ENCODE peak calls at places on chromosomes 7 and 10, in five cellular contexts. K is MM.1S, A is SJSA1, V is sigmoid colon, S is lower lobe of right lung. L is an unnamed sample.
A peak's percentile ranks its signal among the peaks of the same experiment; 100 is the strongest.

GRCh38 chr7:83697814-83698530 is 49.0 kb upstream of the SEMA3E start:
- DNase-seq in K (no peak), A (no peak), V (no peak), S (no peak), L (no peak)

GRCh38 chr7:103031781-103032180 is 42.8 kb downstream of the FBXL13 start:
- DNase-seq in K (no peak), A (no peak), V (no peak), S (no peak), L (no peak)

GRCh38 chr7:4216016-4216415 is 466.1 kb upstream of the FOXK1 start:
- DNase-seq in K (no peak), A (no peak), V (no peak), S (no peak), L (no peak)

GRCh38 chr7:70527489-70527888 is 604.5 kb upstream of the GALNT17 start:
- DNase-seq in K (no peak), A (no peak), V (no peak), S (no peak), L (no peak)

GRCh38 chr10:30282226-30282625 is 66.9 kb downstream of the MTPAP start:
- DNase-seq in K (no peak), A (no peak), V (no peak), S (no peak), L (no peak)

GRCh38 chr7:155257482-155258232 is 40.0 kb upstream of the INSIG1 start:
- DNase-seq in K (no peak), A (no peak), V (peak; percentile 84), S (no peak), L (no peak)

GRCh38 chr7:134739362-134739761 is 40.1 kb upstream of the CALD1 start:
- DNase-seq in K (no peak), A (no peak), V (no peak), S (no peak), L (no peak)

GRCh38 chr10:87605656-87606308 is 53.9 kb upstream of the PAPSS2 start:
- DNase-seq in K (no peak), A (peak; percentile 43), V (no peak), S (no peak), L (no peak)

GRCh38 chr10:77498210-77498609 is 139.4 kb downstream of the KCNMA1 start:
- DNase-seq in K (no peak), A (no peak), V (no peak), S (no peak), L (no peak)

GRCh38 chr10:101558671-101559595 is 29.1 kb downstream of the POLL start:
- DNase-seq in K (no peak), A (no peak), V (peak; percentile 53), S (no peak), L (no peak)

GRCh38 chr10:131570716-131571307 is 259.3 kb upstream of the TCERG1L start:
- DNase-seq in K (no peak), A (no peak), V (no peak), S (no peak), L (no peak)

GRCh38 chr10:26628395-26628794 is 69.1 kb upstream of the PDSS1 start:
- DNase-seq in K (no peak), A (no peak), V (no peak), S (no peak), L (no peak)

GRCh38 chr7:69967699-69968450 is 369.6 kb downstream of the AUTS2 start:
- DNase-seq in K (no peak), A (no peak), V (no peak), S (no peak), L (no peak)

GRCh38 chr10:49647985-49648795 is 31.3 kb upstream of the C10orf53 start:
- DNase-seq in K (no peak), A (no peak), V (no peak), S (no peak), L (no peak)

GRCh38 chr10:86372785-86373239 is 6.2 kb upstream of the GRID1 start:
- DNase-seq in K (no peak), A (no peak), V (peak; percentile 20), S (no peak), L (peak; percentile 41)

GRCh38 chr10:86375204-86375603 is 8.6 kb upstream of the GRID1 start:
- DNase-seq in K (no peak), A (no peak), V (no peak), S (no peak), L (peak; percentile 28)

GRCh38 chr10:86373251-86373650 is 6.7 kb upstream of the GRID1 start:
- DNase-seq in K (no peak), A (no peak), V (peak; percentile 10), S (no peak), L (no peak)

GRCh38 chr10:86374664-86375063 is 8.1 kb upstream of the GRID1 start:
- DNase-seq in K (no peak), A (no peak), V (peak; percentile 40), S (no peak), L (peak; percentile 53)

DNA sequence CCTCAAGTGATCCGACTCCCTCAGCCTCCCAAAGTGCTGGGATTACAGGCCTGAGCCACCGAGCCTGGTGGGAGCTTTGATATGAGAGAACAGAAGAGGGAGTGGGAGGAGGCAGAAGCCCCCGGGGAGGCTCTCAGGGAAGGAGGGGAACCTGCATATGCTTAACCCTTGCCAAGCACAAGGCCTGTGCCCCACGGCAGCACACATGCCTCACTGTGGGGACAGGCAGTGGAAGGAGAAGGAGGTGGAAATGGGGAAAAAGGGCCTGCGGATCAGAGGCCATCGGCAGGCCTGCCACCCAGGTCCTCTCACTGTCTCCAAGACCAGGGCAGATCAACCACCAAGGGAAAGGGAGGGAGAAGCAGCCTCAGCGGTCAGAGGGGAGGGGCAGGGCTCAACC is 7.2 kb upstream of the GRID1 start:
- DNase-seq in K (no peak), A (no peak), V (peak; percentile 38), S (no peak), L (peak; percentile 45)
- H3K27me3 ChIP-seq in K (peaks cover 6% of the 10 kb centered on the region), A (peaks cover 16% of the 10 kb centered on the region), V (peaks cover 4% of the 10 kb centered on the region), S (peaks cover 37% of the 10 kb centered on the region), L (peaks cover 29% of the 10 kb centered on the region)

DNA sequence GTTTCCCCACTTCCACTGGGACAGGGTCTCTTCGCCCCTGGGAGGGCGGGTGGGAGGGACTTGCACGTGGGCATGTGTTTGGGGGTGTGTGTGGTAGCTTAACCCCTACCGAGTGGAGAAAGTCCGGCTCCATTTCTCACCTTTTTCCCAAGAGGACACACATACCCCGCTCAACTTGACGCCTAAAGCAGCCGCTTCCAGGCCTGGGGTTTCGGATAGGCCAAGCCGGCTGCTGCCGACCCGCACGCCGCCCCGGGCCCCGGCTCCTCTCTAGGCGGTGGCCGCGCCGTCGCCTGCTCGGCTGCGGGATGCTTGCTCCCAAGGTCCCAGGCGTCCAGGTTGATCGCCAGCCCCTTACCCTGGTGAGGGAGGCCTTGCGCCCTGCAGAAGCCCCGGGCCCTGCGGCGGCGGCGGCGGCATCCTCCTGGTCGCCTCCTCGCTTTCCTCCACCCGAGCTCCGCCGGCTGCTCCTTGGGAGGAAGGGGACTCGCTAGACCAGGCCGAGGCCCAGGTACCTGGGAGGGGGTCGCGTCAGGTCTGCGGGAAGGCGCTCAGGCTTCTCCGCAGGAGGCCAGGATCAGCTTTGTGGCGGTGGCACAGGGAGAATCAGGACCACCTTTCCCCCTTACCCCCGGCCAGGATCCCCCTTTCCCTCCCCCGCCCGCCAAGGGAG is 3.2 kb upstream of the GATA3 start:
- DNase-seq in K (no peak), A (no peak), V (no peak), S (no peak), L (no peak)
- H3K27ac ChIP-seq in K (no peak overlapping the region), A (no peak overlapping the region), V (no peak overlapping the region), S (no peak overlapping the region), L (no peak overlapping the region)

DNA sequence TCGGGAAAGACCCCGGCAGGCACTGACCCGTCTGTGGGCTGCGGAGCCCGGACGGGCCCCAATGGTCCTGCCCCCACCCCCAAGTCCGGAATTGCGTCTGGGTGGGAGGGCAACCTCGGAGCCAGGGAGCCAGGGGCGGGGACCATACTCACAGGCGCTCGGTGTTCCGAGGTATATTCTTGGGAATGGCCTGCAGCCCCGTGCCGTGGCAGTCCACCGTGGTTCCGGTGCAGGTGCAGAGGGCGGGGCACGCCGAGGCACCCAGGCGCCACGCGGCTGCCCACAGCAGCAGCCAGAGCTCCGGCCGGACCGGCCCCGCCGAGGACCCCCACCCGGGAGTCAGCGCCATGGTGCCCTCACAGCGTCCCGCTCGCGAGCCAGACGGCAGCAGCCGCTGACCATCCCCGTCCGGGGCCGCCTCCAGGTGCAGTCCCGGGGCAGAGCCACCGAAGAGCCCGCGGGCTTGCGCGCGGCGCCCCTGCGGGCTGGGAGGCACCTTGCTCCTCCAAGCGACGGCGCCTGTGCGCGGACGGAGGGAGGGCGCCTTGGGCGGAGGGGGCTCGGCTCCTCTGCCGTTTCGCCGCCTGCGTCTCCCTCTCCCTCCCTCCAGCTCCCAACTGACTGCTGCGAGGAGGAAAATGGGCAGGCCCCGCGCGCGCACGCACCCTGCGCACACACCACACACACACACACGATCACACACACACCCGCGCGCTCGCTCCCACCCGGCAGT is at the start of gene SLIT1:
- DNase-seq in K (no peak), A (no peak), V (no peak), S (no peak), L (peak; percentile 51)
- H3K27me3 ChIP-seq in K (peaks cover 37% of the 10 kb centered on the region), A (peaks cover 77% of the 10 kb centered on the region), V (peaks cover 19% of the 10 kb centered on the region), S (peaks cover 63% of the 10 kb centered on the region), L (peaks cover 41% of the 10 kb centered on the region)

GRCh38 chr10:69477968-69478597 is 26.8 kb downstream of the TSPAN15 start:
- DNase-seq in K (no peak), A (no peak), V (no peak), S (peak; percentile 34), L (no peak)
- H3K27ac ChIP-seq in K (no peak overlapping the region), A (no peak overlapping the region), V (peak overlapping the region; percentile 91), S (peak overlapping the region; percentile 11), L (peak overlapping the region; percentile 34)

GRCh38 chr7:25863727-25864116 is 288.3 kb upstream of the NFE2L3 start:
- DNase-seq in K (no peak), A (peak; percentile 15), V (no peak), S (no peak), L (no peak)
- H3K27me3 ChIP-seq in K (peaks cover 91% of the 10 kb centered on the region), A (peaks cover 50% of the 10 kb centered on the region), V (peaks cover 22% of the 10 kb centered on the region), S (peaks cover 100% of the 10 kb centered on the region), L (peaks cover 100% of the 10 kb centered on the region)

GRCh38 chr10:127999801-128000200 is 92.9 kb downstream of the PTPRE start:
- DNase-seq in K (no peak), A (no peak), V (peak; percentile 19), S (no peak), L (no peak)
- H3K27ac ChIP-seq in K (no peak overlapping the region), A (no peak overlapping the region), V (peak overlapping the region; percentile 11), S (no peak overlapping the region), L (no peak overlapping the region)

GRCh38 chr7:77413128-77413527 is 3.0 kb downstream of the GSAP start:
- DNase-seq in K (no peak), A (no peak), V (no peak), S (no peak), L (no peak)
- H3K27me3 ChIP-seq in K (no peaks in the 10 kb centered on the region), A (no peaks in the 10 kb centered on the region), V (no peaks in the 10 kb centered on the region), S (no peaks in the 10 kb centered on the region), L (no peaks in the 10 kb centered on the region)

GRCh38 chr7:37482953-37483352 is 34.3 kb upstream of the ELMO1 start:
- DNase-seq in K (no peak), A (no peak), V (no peak), S (no peak), L (no peak)
- H3K27ac ChIP-seq in K (no peak overlapping the region), A (no peak overlapping the region), V (no peak overlapping the region), S (no peak overlapping the region), L (no peak overlapping the region)

DNA sequence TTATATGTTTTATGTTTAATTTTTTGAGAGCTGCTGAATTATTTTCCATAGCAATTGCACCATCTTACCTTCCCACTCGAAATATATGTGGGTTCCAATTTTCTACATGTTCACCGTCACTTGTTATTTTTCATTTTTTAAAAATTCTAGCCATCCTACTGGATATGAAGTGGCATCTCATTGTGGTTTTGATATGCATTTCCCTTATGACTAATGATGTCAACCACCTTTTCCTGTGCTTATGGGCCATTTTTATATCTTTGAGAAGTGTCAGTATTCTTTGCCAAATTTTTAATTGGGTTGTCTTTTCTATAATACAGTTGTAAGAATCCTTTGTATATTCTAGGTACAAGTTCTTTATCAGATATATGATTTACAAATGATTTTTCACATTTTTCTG is 27.8 kb downstream of the NHLRC2 start:
- DNase-seq in K (no peak), A (no peak), V (no peak), S (no peak), L (no peak)
- H3K27me3 ChIP-seq in K (no peaks in the 10 kb centered on the region), A (no peaks in the 10 kb centered on the region), V (no peaks in the 10 kb centered on the region), S (no peaks in the 10 kb centered on the region), L (no peaks in the 10 kb centered on the region)